ENCODE peak calls at places on chromosomes 1 and 21, in eight cellular contexts. F is activated naive CD8-positive, alpha-beta T cell treated with anti-CD3 and anti-CD28 coated beads, Interleukin-2, amount 50 U/mL, for 24 hours; I is NCI-H526 treated with DMSO at 0.1 percent for 48 hours; M is substantia nigra; K is NCI-H2081; Y is fibroblast of lung; S is ELR; E is progenitor cell of endocrine pancreas. L is an unnamed sample.

GRCh38 chr1:67683306-67683705 is 1.7 kb upstream of the GADD45A start:
- DNase-seq in K (no peak), F (no peak), Y (peak), M (no peak), I (no peak), E (no peak), S (peak), L (no peak)

GRCh38 chr1:202645097-202645476 is 65.2 kb downstream of the SYT2 start:
- DNase-seq in E (no peak), Y (no peak), M (no peak), S (no peak), K (no peak), I (no peak), F (no peak), L (no peak)

GRCh38 chr1:37038079-37038702 is 3.9 kb upstream of the GRIK3 start:
- DNase-seq in E (no peak), K (peak), I (peak), M (peak), F (no peak), Y (no peak), S (peak), L (peak)

GRCh38 chr1:46539968-46540367 is 11.5 kb downstream of the KNCN start:
- DNase-seq in E (no peak), Y (peak), I (no peak), K (no peak), F (no peak), M (no peak), S (peak), L (no peak)

GRCh38 chr1:24932284-24932683 is 2.2 kb upstream of the RUNX3 start:
- DNase-seq in E (peak), K (peak), Y (no peak), I (no peak), F (peak), S (no peak), M (peak), L (no peak)

GRCh38 chr1:227947425-227947677 is 381 bp downstream of the WNT9A start:
- DNase-seq in Y (no peak), K (no peak), I (no peak), S (no peak), F (no peak), E (no peak), M (no peak), L (no peak)

GRCh38 chr21:14740692-14741091 is 194.6 kb upstream of the SAMSN1 start:
- DNase-seq in S (peak), F (no peak), I (no peak), M (no peak), K (no peak), E (no peak), Y (no peak), L (no peak)

GRCh38 chr1:200977071-200977754 is 46.3 kb downstream of the KIF21B start:
- DNase-seq in F (no peak), M (no peak), K (no peak), I (no peak), E (no peak), Y (no peak), S (no peak), L (no peak)

GRCh38 chr1:228691926-228692325 is 43.4 kb upstream of the RHOU start:
- DNase-seq in I (peak), M (no peak), F (no peak), S (peak), K (peak), E (no peak), Y (peak), L (no peak)

GRCh38 chr1:7046891-7047290 is 261.6 kb downstream of the CAMTA1 start:
- DNase-seq in Y (no peak), K (no peak), I (no peak), M (no peak), F (no peak), S (peak), E (no peak), L (no peak)

GRCh38 chr1:197692965-197693364 is 82.3 kb downstream of the DENND1B start:
- DNase-seq in E (no peak), S (peak), F (no peak), Y (peak), I (no peak), K (peak), M (no peak), L (no peak)

GRCh38 chr21:36129219-36129618 is 5.7 kb upstream of the CBR3 start:
- DNase-seq in K (no peak), I (no peak), S (no peak), Y (no peak), M (no peak), E (no peak), F (no peak), L (no peak)

GRCh38 chr1:178945763-178946266 is 74.9 kb upstream of the ANGPTL1 start:
- DNase-seq in E (no peak), M (no peak), Y (no peak), S (no peak), I (no peak), K (no peak), F (no peak), L (no peak)

GRCh38 chr1:41467673-41468072 is 16.8 kb downstream of the EDN2 start:
- DNase-seq in Y (no peak), F (no peak), M (no peak), S (no peak), I (no peak), K (no peak), E (no peak), L (no peak)

GRCh38 chr1:69707103-69707502 is 139.4 kb downstream of the LRRC7 start:
- DNase-seq in M (no peak), E (no peak), I (no peak), Y (no peak), K (no peak), S (no peak), F (no peak), L (no peak)

GRCh38 chr1:54273092-54273836 is 73.3 kb downstream of the MRPL37 start:
- DNase-seq in K (peak), F (no peak), Y (peak), M (peak), S (peak), E (peak), I (peak), L (peak)

GRCh38 chr1:10969267-10969970 is 43.0 kb upstream of the TARDBP start:
- DNase-seq in S (no peak), K (no peak), F (no peak), E (no peak), Y (no peak), M (no peak), I (no peak), L (no peak)

GRCh38 chr1:184513421-184513820 is 126.6 kb downstream of the C1orf21 start:
- DNase-seq in K (no peak), E (no peak), I (no peak), M (no peak), F (no peak), Y (no peak), S (no peak), L (no peak)

GRCh38 chr1:223350361-223350908 is 13.5 kb downstream of the SUSD4 start:
- DNase-seq in S (peak), I (no peak), K (no peak), F (no peak), M (no peak), Y (no peak), E (no peak), L (no peak)

GRCh38 chr1:51712590-51712989 is 95.7 kb downstream of the OSBPL9 start:
- DNase-seq in K (no peak), M (no peak), F (no peak), Y (no peak), E (no peak), S (no peak), I (no peak), L (no peak)

GRCh38 chr1:225355863-225356262 is 72.0 kb downstream of the LBR start:
- DNase-seq in K (no peak), I (no peak), M (no peak), F (no peak), Y (no peak), S (no peak), E (no peak), L (no peak)

GRCh38 chr1:18938008-18938706 is 18.3 kb downstream of the IFFO2 start:
- DNase-seq in I (no peak), E (no peak), S (no peak), K (no peak), M (no peak), F (no peak), Y (no peak), L (peak)

GRCh38 chr1:7302873-7303272 is 468.2 kb upstream of the VAMP3 start:
- DNase-seq in K (peak), S (no peak), M (no peak), E (no peak), F (no peak), I (peak), Y (no peak), L (no peak)

GRCh38 chr1:224054012-224054411 is 59.9 kb upstream of the FBXO28 start:
- DNase-seq in K (no peak), Y (no peak), S (peak), F (no peak), E (no peak), I (no peak), M (no peak), L (no peak)

GRCh38 chr1:153386500-153386901 is 4.4 kb downstream of the S100A8 start:
- DNase-seq in S (no peak), I (no peak), K (no peak), F (no peak), Y (no peak), E (no peak), M (no peak), L (no peak)

GRCh38 chr1:224357626-224358124 is 996 bp downstream of the CNIH4 start:
- DNase-seq in S (peak), I (no peak), M (no peak), Y (peak), F (no peak), K (peak), E (no peak), L (no peak)

GRCh38 chr1:10510520-10511493 is 36.1 kb downstream of the PEX14 start:
- DNase-seq in E (no peak), S (peak), M (no peak), F (peak), I (no peak), K (peak), Y (peak), L (no peak)

GRCh38 chr1:210294991-210295773 is 33.5 kb upstream of the HHAT start:
- DNase-seq in K (no peak), E (no peak), M (no peak), F (no peak), I (peak), S (peak), Y (no peak), L (no peak)

GRCh38 chr1:228830185-228830953 is 95.1 kb downstream of the RHOU start:
- DNase-seq in Y (no peak), K (no peak), I (no peak), F (no peak), M (no peak), S (no peak), E (no peak), L (no peak)

GRCh38 chr1:212749924-212750535 is 41.5 kb downstream of the NSL1 start:
- DNase-seq in F (no peak), E (no peak), M (no peak), K (peak), I (peak), Y (peak), S (peak), L (no peak)

GRCh38 chr1:91005285-91005684 is 16.6 kb downstream of the ZNF644 start:
- DNase-seq in K (no peak), S (no peak), E (no peak), M (no peak), F (no peak), Y (no peak), I (no peak), L (no peak)

GRCh38 chr1:109161836-109162606 is 48.1 kb downstream of the ELAPOR1 start:
- DNase-seq in K (no peak), F (peak), I (no peak), M (no peak), Y (peak), E (no peak), S (peak), L (no peak)

GRCh38 chr1:206863266-206863665 is 2.2 kb upstream of the IL20 start:
- DNase-seq in M (no peak), F (no peak), K (no peak), I (no peak), Y (no peak), S (no peak), E (no peak), L (no peak)

GRCh38 chr1:26710811-26711210 is 15.0 kb downstream of the ARID1A start:
- DNase-seq in F (no peak), K (no peak), Y (no peak), I (no peak), E (no peak), M (no peak), S (no peak), L (no peak)

GRCh38 chr1:221263831-221264767 is 384.9 kb downstream of the HLX start:
- DNase-seq in S (peak), F (peak), K (peak), E (no peak), I (peak), M (peak), Y (peak), L (peak)

L was measured in C1 segment of cervical spinal cord.